ENCODE peak calls at places on chromosomes 4 and X, in seven cellular contexts. O is amniotic epithelial cell, Q is heart left ventricle, R is EL, X is fibroblast of the aortic adventitia, B is Karpas-422, M is ELR. V is an unnamed sample.

GRCh38 chr4:125849869-125850268 is 535.1 kb downstream of the FAT4 start:
- DNase-seq in Q (no peak), M (peak; percentile 23), B (no peak), R (peak; percentile 58), X (peak; percentile 72), O (peak; percentile 88), V (peak; percentile 30)

GRCh38 chrX:136880003-136880451 is 498 bp downstream of the RBMX start:
- DNase-seq in B (peak; percentile 69), R (peak; percentile 11), X (peak; percentile 19), O (no peak), M (peak; percentile 37), Q (peak; percentile 15), V (no peak)

GRCh38 chrX:8851487-8851886 is 50.3 kb upstream of the FAM9A start:
- DNase-seq in M (peak; percentile 29), Q (no peak), B (no peak), X (no peak), R (no peak), O (peak; percentile 16), V (no peak)

GRCh38 chr4:11149612-11150259 is 279.0 kb downstream of the HS3ST1 start:
- DNase-seq in Q (no peak), X (peak; percentile 23), O (no peak), R (no peak), B (no peak), M (no peak), V (no peak)

GRCh38 chr4:117560329-117560728 is 474.0 kb upstream of the NDST3 start:
- DNase-seq in M (peak; percentile 42), R (peak; percentile 0), B (peak; percentile 42), X (peak; percentile 1), O (peak; percentile 51), Q (no peak), V (peak; percentile 63)

GRCh38 chrX:154321624-154322023 is 26.0 kb downstream of the TKTL1 start:
- DNase-seq in Q (peak; percentile 25), O (no peak), B (no peak), M (no peak), R (no peak), X (peak; percentile 11), V (no peak)

GRCh38 chrX:50103866-50104566 is 96.8 kb downstream of the AKAP4 start:
- DNase-seq in B (no peak), R (no peak), O (peak; percentile 11), Q (no peak), M (no peak), X (peak; percentile 50), V (no peak)

GRCh38 chrX:51024106-51024696 is 113.7 kb downstream of the BMP15 start:
- DNase-seq in X (no peak), M (no peak), O (no peak), Q (no peak), B (peak; percentile 77), R (no peak), V (no peak)

GRCh38 chr4:88276952-88277710 is 7.2 kb downstream of the PPM1K start:
- DNase-seq in Q (no peak), M (no peak), O (peak; percentile 63), B (no peak), R (peak; percentile 19), X (no peak), V (no peak)

GRCh38 chrX:39729834-39730670 is 367.7 kb downstream of the BCOR start:
- DNase-seq in Q (no peak), B (no peak), M (no peak), O (no peak), X (no peak), R (no peak), V (no peak)

GRCh38 chr4:160848901-160849735 is 1314.7 kb downstream of the FSTL5 start:
- DNase-seq in R (no peak), Q (no peak), B (no peak), M (peak; percentile 57), O (peak; percentile 67), X (no peak), V (peak; percentile 19)

GRCh38 chr4:103118171-103118570 is 18.5 kb upstream of the BDH2 start:
- DNase-seq in O (no peak), M (no peak), R (no peak), Q (no peak), B (no peak), X (peak; percentile 31), V (no peak)

GRCh38 chr4:63348735-63349673 is 1060.2 kb downstream of the TECRL start:
- DNase-seq in R (no peak), M (no peak), O (no peak), B (no peak), Q (no peak), X (no peak), V (no peak)

GRCh38 chr4:42562016-42562415 is 94.9 kb downstream of the ATP8A1 start:
- DNase-seq in M (no peak), B (no peak), R (no peak), Q (no peak), X (no peak), O (no peak), V (no peak)

GRCh38 chrX:111040377-111041017 is 55.5 kb upstream of the PAK3 start:
- DNase-seq in X (peak; percentile 12), O (peak; percentile 63), R (peak; percentile 10), B (no peak), M (peak; percentile 76), Q (no peak), V (no peak)

GRCh38 chrX:39645059-39645895 is 452.5 kb downstream of the BCOR start:
- DNase-seq in X (peak; percentile 85), M (peak; percentile 45), Q (peak; percentile 60), B (no peak), R (peak; percentile 54), O (peak; percentile 60), V (peak; percentile 80)

GRCh38 chr4:141654098-141654497 is 17.7 kb downstream of the IL15 start:
- DNase-seq in O (peak; percentile 29), X (peak; percentile 89), M (peak; percentile 46), R (peak; percentile 40), Q (peak; percentile 59), B (no peak), V (peak; percentile 44)

GRCh38 chr4:156377036-156377700 is 423.5 kb upstream of the CTSO start:
- DNase-seq in X (peak; percentile 69), M (peak; percentile 71), Q (no peak), R (peak; percentile 71), B (no peak), O (peak; percentile 70), V (no peak)

GRCh38 chr4:84503495-84504437 is 4.7 kb upstream of the NKX6-1 start:
- DNase-seq in B (peak; percentile 78), Q (no peak), X (peak; percentile 75), M (peak; percentile 74), O (peak; percentile 70), R (peak; percentile 57), V (peak; percentile 70)

GRCh38 chr4:82372502-82372873 is 1.3 kb downstream of the HNRNPD start:
- DNase-seq in M (peak; percentile 61), X (no peak), Q (peak; percentile 31), O (peak; percentile 27), R (peak; percentile 51), B (peak; percentile 68), V (peak; percentile 45)

GRCh38 chrX:70033348-70033747 is 16.4 kb downstream of the AWAT2 start:
- DNase-seq in Q (no peak), X (peak; percentile 40), R (peak; percentile 41), M (peak; percentile 45), B (peak; percentile 85), O (no peak), V (peak; percentile 52)

GRCh38 chr4:89572224-89572858 is 264.6 kb downstream of the SNCA start:
- DNase-seq in Q (no peak), O (no peak), R (no peak), M (no peak), X (no peak), B (no peak), V (peak; percentile 89)

GRCh38 chr4:2424581-2424980 is 5.8 kb downstream of the CFAP99 start:
- DNase-seq in R (no peak), O (peak; percentile 47), M (peak; percentile 29), B (no peak), Q (no peak), X (peak; percentile 61), V (no peak)

GRCh38 chrX:42708222-42708621 is 69.7 kb downstream of the PPP1R2C start:
- DNase-seq in X (peak; percentile 53), R (no peak), O (no peak), B (no peak), M (no peak), Q (no peak), V (no peak)

GRCh38 chr4:188532751-188533150 is 393.5 kb downstream of the TRIML1 start:
- DNase-seq in Q (no peak), B (no peak), O (no peak), X (no peak), R (no peak), M (no peak), V (no peak)

GRCh38 chr4:181897935-181898334 is 345.3 kb upstream of the TENM3 start:
- DNase-seq in M (peak; percentile 49), B (no peak), X (peak; percentile 77), R (peak; percentile 78), Q (no peak), O (peak; percentile 83), V (peak; percentile 4)

GRCh38 chr4:39255266-39255665 is 72.9 kb downstream of the WDR19 start:
- DNase-seq in Q (no peak), B (no peak), M (peak; percentile 93), R (peak; percentile 64), O (peak; percentile 39), X (peak; percentile 67), V (peak; percentile 30)

GRCh38 chrX:138945219-138945618 is 233.7 kb upstream of the FGF13 start:
- DNase-seq in B (no peak), R (no peak), O (no peak), X (peak; percentile 23), Q (no peak), M (peak; percentile 29), V (peak; percentile 35)

GRCh38 chr4:94446386-94446785 is 5.4 kb upstream of the PDLIM5 start:
- DNase-seq in R (peak; percentile 88), M (peak; percentile 91), B (no peak), O (peak; percentile 95), X (peak; percentile 98), Q (no peak), V (no peak)

GRCh38 chr4:101818362-101818761 is 27.8 kb downstream of the BANK1 start:
- DNase-seq in O (peak; percentile 81), Q (no peak), X (peak; percentile 56), B (no peak), R (peak; percentile 50), M (peak; percentile 27), V (no peak)

GRCh38 chr4:11729548-11729947 is 300.9 kb upstream of the HS3ST1 start:
- DNase-seq in B (no peak), M (no peak), R (no peak), O (peak; percentile 79), Q (no peak), X (peak; percentile 54), V (no peak)

GRCh38 chr4:139933541-139933940 is 220.4 kb downstream of the MAML3 start:
- DNase-seq in R (no peak), X (no peak), B (no peak), Q (no peak), M (no peak), O (no peak), V (no peak)

GRCh38 chr4:48290146-48290772 is 20.6 kb upstream of the TEC start:
- DNase-seq in R (peak; percentile 30), M (peak; percentile 50), X (peak; percentile 22), O (peak; percentile 18), B (peak; percentile 49), Q (no peak), V (peak; percentile 32)

GRCh38 chrX:120228187-120228908 is 22.3 kb upstream of the ZBTB33 start:
- DNase-seq in B (peak; percentile 26), Q (no peak), M (peak; percentile 4), X (no peak), R (no peak), O (no peak), V (no peak)

GRCh38 chr4:153010137-153010536 is 74.0 kb downstream of the FHDC1 start:
- DNase-seq in O (no peak), B (no peak), Q (no peak), X (no peak), R (no peak), M (no peak), V (no peak)

GRCh38 chr4:124640037-124640730 is 72.3 kb downstream of the ANKRD50 start:
- DNase-seq in Q (no peak), M (peak; percentile 92), B (no peak), X (peak; percentile 90), O (peak; percentile 30), R (peak; percentile 83), V (peak; percentile 55)

GRCh38 chr4:139492429-139492828 is 38.5 kb downstream of the RAB33B start:
- DNase-seq in M (no peak), O (no peak), Q (no peak), X (no peak), B (no peak), R (no peak), V (no peak)

GRCh38 chrX:150146271-150146888 is 208.1 kb upstream of the EOLA2 start:
- DNase-seq in X (no peak), Q (no peak), B (no peak), R (peak; percentile 13), O (no peak), M (peak; percentile 25), V (no peak)